ENCODE peak calls at places on chromosomes 11 and 22, in four cellular contexts. K is upper lobe of right lung, R is right lobe of liver, F is pancreas. I is an unnamed sample. For H3K4me1, the result is how much of the 10 kb centered on the place peaks cover.

GRCh38 chr22:44580176-44580575 is 82.1 kb upstream of the RTL6 start:
- DNase-seq in K (peak), R (no peak), F (no peak), I (peak)

GRCh38 chr22:49621601-49622210 is 206.0 kb downstream of the BRD1 start:
- DNase-seq in K (peak), R (peak), F (no peak), I (peak)

GRCh38 chr11:85843929-85844328 is 11.3 kb upstream of the CCDC83 start:
- DNase-seq in K (no peak), R (no peak), F (no peak), I (no peak)

GRCh38 chr11:74465291-74465708 is 2.0 kb downstream of the KCNE3 start:
- DNase-seq in K (no peak), R (no peak), F (no peak), I (no peak)

GRCh38 chr11:63444181-63444580 is 46.8 kb downstream of the PLAAT5 start:
- DNase-seq in K (no peak), R (no peak), F (no peak), I (no peak)

GRCh38 chr11:36463781-36464180 is 46.3 kb downstream of the TRAF6 start:
- DNase-seq in K (no peak), R (no peak), F (no peak), I (no peak)

GRCh38 chr11:134024420-134025085 is 44.3 kb upstream of the JAM3 start:
- DNase-seq in K (no peak), R (no peak), F (no peak), I (no peak)

GRCh38 chr22:32796865-32797573 is 4.5 kb upstream of the TIMP3 start:
- DNase-seq in K (peak), R (peak), F (peak), I (peak)

GRCh38 chr11:2474059-2474901 is 29.5 kb downstream of the KCNQ1 start:
- DNase-seq in K (peak), R (no peak), F (no peak), I (no peak)

GRCh38 chr22:35838849-35839646 is 121.4 kb downstream of the APOL5 start:
- DNase-seq in K (no peak), R (no peak), F (no peak), I (no peak)
- H3K4me1 ChIP-seq in K (under half), R (under half), F (under half), I (half or more)

GRCh38 chr22:20205964-20206708 is 55.3 kb upstream of the CCDC188 start:
- DNase-seq in K (peak), R (peak), F (peak), I (peak)
- H3K4me1 ChIP-seq in K (under half), R (under half), F (under half), I (half or more)

GRCh38 chr11:113045146-113045545 is 83.9 kb downstream of the NCAM1 start:
- DNase-seq in K (no peak), R (no peak), F (no peak), I (no peak)

GRCh38 chr11:113048820-113049555 is 87.8 kb downstream of the NCAM1 start:
- DNase-seq in K (no peak), R (no peak), F (no peak), I (no peak)

GRCh38 chr11:113046866-113047265 is 85.6 kb downstream of the NCAM1 start:
- DNase-seq in K (no peak), R (no peak), F (no peak), I (no peak)

DNA sequence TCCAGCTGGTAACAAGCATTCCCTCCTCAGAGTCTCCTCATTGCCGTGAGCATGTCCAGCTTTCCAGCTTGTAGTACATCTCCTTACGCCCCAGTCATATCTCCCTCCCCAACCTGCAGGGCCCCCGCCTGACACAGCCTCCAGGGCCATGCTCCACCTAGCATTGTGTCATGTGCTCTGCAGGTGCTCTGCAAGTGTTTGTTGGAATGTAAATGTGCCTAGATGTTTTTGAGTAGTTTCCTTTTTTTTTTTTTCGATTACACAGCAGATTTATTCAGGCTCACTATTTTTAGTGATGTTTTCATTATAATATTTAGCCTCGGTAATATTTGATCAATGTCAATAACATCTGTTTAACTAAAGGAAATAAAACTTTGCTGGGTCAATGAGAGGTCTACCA is 82.5 kb downstream of the NCAM1 start:
- DNase-seq in K (no peak), R (no peak), F (no peak), I (no peak)
- H3K4me1 ChIP-seq in K (under half), R (under half), F (under half), I (under half)

DNA sequence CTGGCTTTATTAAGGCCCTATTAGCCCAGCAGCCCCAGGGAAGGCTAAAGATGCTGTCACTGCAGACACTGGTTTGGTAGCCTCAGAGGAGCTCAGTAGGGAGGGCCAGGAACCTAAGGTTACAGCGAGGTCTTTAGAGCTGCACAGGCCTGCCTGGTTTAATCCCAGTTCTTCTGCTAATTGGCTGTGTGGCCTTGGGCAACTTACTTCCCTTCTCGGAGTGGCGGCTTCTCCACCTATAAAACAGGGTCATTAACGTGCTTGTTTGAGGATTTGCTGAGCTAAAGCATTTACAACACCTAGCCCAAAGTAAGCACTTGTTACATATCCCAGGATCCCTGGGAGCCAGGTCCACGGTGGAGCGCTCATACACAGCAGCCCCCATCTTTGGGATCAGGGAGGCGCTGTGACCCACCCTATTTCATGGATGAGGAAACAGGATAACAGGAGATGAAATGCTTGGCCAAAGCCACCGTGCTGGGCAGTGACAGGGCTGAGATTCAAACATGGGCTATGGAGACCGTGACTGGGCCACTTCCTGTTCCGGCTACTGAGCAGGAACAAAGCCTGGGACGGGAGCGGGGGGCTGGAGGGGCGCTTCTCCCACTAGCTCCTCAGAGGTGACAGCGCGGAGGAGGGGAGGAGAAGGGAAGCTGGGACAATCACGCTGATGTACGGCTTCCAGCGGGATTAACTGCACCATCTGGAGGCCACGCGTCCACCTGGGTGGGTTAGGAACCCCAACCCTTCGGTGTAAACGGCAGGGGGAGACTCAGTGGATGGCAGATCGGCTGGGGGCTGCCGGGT is 61.5 kb downstream of the IGLL1 start:
- DNase-seq in K (no peak), R (no peak), F (no peak), I (peak)
- H3K4me1 ChIP-seq in K (under half), R (under half), F (under half), I (under half)

GRCh38 chr22:23750374-23750743 is 553 bp downstream of the ZNF70 start:
- DNase-seq in K (no peak), R (no peak), F (no peak), I (no peak)
- H3K4me1 ChIP-seq in K (under half), R (under half), F (under half), I (under half)

GRCh38 chr22:38865201-38866023 is 6.6 kb downstream of the CBX6 start:
- DNase-seq in K (peak), R (peak), F (no peak), I (peak)

GRCh38 chr22:38867124-38867455 is 4.9 kb downstream of the CBX6 start:
- DNase-seq in K (no peak), R (no peak), F (no peak), I (no peak)

GRCh38 chr22:38866399-38867123 is 5.5 kb downstream of the CBX6 start:
- DNase-seq in K (peak), R (peak), F (no peak), I (peak)

GRCh38 chr22:38864361-38865191 is 7.4 kb downstream of the CBX6 start:
- DNase-seq in K (peak), R (peak), F (peak), I (peak)

DNA sequence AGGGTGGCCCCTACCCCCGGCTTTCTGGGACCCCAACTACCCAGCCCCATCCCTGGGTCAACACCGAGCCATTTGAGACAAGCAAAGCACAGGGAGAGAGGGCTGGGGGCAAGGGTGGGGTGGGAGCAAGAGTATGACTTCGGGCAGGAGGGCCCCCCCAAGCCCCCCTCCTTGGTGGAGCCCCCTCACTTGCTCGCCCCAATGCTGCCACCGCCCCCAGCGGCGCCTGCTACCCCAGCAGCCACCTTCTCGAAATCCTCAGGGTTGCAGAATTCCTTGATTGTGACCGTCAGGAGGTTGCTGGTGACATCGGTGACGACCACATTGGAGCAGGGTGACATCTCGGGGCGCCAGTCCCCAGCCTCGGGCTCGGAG is 6.0 kb downstream of the CBX6 start:
- DNase-seq in K (no peak), R (peak), F (no peak), I (no peak)
- H3K4me1 ChIP-seq in K (under half), R (under half), F (under half), I (half or more)

GRCh38 chr22:30294066-30294465 is 4.8 kb upstream of the CASTOR1 start:
- DNase-seq in K (no peak), R (no peak), F (no peak), I (no peak)

GRCh38 chr22:30290318-30290678 is 993 bp upstream of the CASTOR1 start:
- DNase-seq in K (no peak), R (no peak), F (no peak), I (no peak)

GRCh38 chr22:30291334-30291892 is 2.1 kb upstream of the CASTOR1 start:
- DNase-seq in K (no peak), R (no peak), F (no peak), I (no peak)

GRCh38 chr22:30290679-30291333 is 1.5 kb upstream of the CASTOR1 start:
- DNase-seq in K (peak), R (peak), F (peak), I (peak)

GRCh38 chr22:30292069-30292970 is 3.0 kb upstream of the CASTOR1 start:
- DNase-seq in K (no peak), R (no peak), F (no peak), I (no peak)
- H3K4me1 ChIP-seq in K (half or more), R (under half), F (under half), I (under half)

GRCh38 chr11:35084817-35085424 is 54.0 kb upstream of the CD44 start:
- DNase-seq in K (no peak), R (no peak), F (no peak), I (no peak)
- H3K4me1 ChIP-seq in K (under half), R (under half), F (under half), I (under half)

GRCh38 chr22:21726650-21727049 is 8.9 kb downstream of the YPEL1 start:
- DNase-seq in K (no peak), R (no peak), F (no peak), I (no peak)
- H3K4me1 ChIP-seq in K (under half), R (under half), F (under half), I (under half)

GRCh38 chr11:15027011-15027410 is 46.4 kb upstream of the CALCB start:
- DNase-seq in K (no peak), R (no peak), F (no peak), I (no peak)
- H3K4me1 ChIP-seq in K (under half), R (under half), F (under half), I (under half)

I was measured in spleen.